ENCODE peak calls at places on chromosomes 7 and 10, in six cellular contexts. One of them, this sample, is unnamed.

GRCh38 chr10:47402681-47403301 is 18.7 kb upstream of the ZNF488 start:
- DNase-seq in CD8-positive, alpha-beta T cell: no peak
- DNase-seq in tibial artery: peak
- DNase-seq in CD4-positive, CD25-positive, alpha-beta regulatory T cell: no peak
- DNase-seq in H7: no peak
- DNase-seq in kidney epithelial cell: peak
- DNase-seq in this sample: peak

GRCh38 chr7:138979988-138980574 is 1.1 kb downstream of the KIAA1549 start:
- DNase-seq in tibial artery: no peak
- DNase-seq in H7: no peak
- DNase-seq in kidney epithelial cell: no peak
- DNase-seq in CD4-positive, CD25-positive, alpha-beta regulatory T cell: no peak
- DNase-seq in CD8-positive, alpha-beta T cell: no peak
- DNase-seq in this sample: no peak

GRCh38 chr7:18396953-18397352 is 98.6 kb upstream of the HDAC9 start:
- DNase-seq in CD4-positive, CD25-positive, alpha-beta regulatory T cell: no peak
- DNase-seq in tibial artery: no peak
- DNase-seq in CD8-positive, alpha-beta T cell: no peak
- DNase-seq in H7: no peak
- DNase-seq in kidney epithelial cell: no peak
- DNase-seq in this sample: no peak

GRCh38 chr10:101856626-101857025 is 13.0 kb upstream of the KCNIP2 start:
- DNase-seq in kidney epithelial cell: no peak
- DNase-seq in CD4-positive, CD25-positive, alpha-beta regulatory T cell: no peak
- DNase-seq in H7: no peak
- DNase-seq in tibial artery: no peak
- DNase-seq in CD8-positive, alpha-beta T cell: no peak
- DNase-seq in this sample: no peak

GRCh38 chr10:96043895-96044580 is 655 bp downstream of the CCNJ start:
- DNase-seq in H7: no peak
- DNase-seq in CD4-positive, CD25-positive, alpha-beta regulatory T cell: peak
- DNase-seq in CD8-positive, alpha-beta T cell: peak
- DNase-seq in tibial artery: peak
- DNase-seq in kidney epithelial cell: no peak
- DNase-seq in this sample: no peak

GRCh38 chr10:3716093-3716492 is 68.9 kb downstream of the KLF6 start:
- DNase-seq in CD8-positive, alpha-beta T cell: no peak
- DNase-seq in kidney epithelial cell: peak
- DNase-seq in CD4-positive, CD25-positive, alpha-beta regulatory T cell: no peak
- DNase-seq in H7: no peak
- DNase-seq in tibial artery: no peak
- DNase-seq in this sample: no peak

GRCh38 chr7:49894543-49894942 is 121.1 kb downstream of the VWC2 start:
- DNase-seq in CD4-positive, CD25-positive, alpha-beta regulatory T cell: no peak
- DNase-seq in H7: no peak
- DNase-seq in CD8-positive, alpha-beta T cell: no peak
- DNase-seq in kidney epithelial cell: no peak
- DNase-seq in tibial artery: no peak
- DNase-seq in this sample: no peak

GRCh38 chr10:116740971-116741370 is 1.4 kb downstream of the HSPA12A start:
- DNase-seq in H7: peak
- DNase-seq in kidney epithelial cell: no peak
- DNase-seq in tibial artery: no peak
- DNase-seq in CD8-positive, alpha-beta T cell: no peak
- DNase-seq in CD4-positive, CD25-positive, alpha-beta regulatory T cell: no peak
- DNase-seq in this sample: no peak

GRCh38 chr7:107643407-107643806 is 17.2 kb upstream of the SLC26A4 start:
- DNase-seq in CD8-positive, alpha-beta T cell: no peak
- DNase-seq in tibial artery: no peak
- DNase-seq in H7: peak
- DNase-seq in CD4-positive, CD25-positive, alpha-beta regulatory T cell: no peak
- DNase-seq in kidney epithelial cell: no peak
- DNase-seq in this sample: no peak

GRCh38 chr7:92769361-92769633 is 67.1 kb downstream of the CDK6 start:
- DNase-seq in tibial artery: no peak
- DNase-seq in H7: no peak
- DNase-seq in kidney epithelial cell: no peak
- DNase-seq in CD8-positive, alpha-beta T cell: no peak
- DNase-seq in CD4-positive, CD25-positive, alpha-beta regulatory T cell: no peak
- DNase-seq in this sample: no peak

DNA sequence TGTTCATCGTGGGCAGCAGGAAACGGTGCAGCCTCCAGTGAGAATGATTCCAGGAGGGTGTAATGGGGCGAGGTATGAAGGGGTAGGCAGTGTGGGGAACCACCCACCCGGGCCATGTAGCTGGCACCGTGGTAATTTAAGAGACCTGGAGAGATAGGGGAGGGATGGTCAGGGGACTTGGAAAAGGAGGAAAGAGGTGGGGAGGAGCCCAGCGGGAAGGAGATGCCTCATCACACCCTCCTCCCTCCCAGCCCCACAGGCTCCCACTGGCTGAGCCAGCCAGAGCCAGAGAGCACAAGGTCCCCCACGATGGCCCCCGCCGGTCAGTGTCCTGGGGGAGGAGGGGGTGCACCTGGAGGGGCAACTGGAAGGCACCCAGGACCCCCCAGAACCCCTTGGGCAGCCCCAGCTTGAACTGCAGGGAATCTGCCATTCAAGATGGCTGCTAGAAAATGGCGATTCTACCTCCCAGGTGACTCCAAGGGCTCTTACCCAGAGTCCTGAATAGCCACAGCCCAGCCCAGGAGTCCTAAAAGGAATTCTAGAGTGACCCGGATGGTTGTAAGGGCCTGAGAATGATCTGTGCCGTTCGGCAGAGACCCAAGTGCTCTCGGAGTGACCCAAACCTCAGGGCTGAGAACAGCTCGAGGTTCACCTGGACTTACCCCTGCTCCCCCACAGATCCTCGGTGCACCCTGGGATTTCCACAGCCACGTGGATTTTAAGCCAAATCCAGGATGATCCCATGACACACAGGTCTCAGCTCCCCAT is 28.8 kb downstream of the CALML3 start:
- DNase-seq in kidney epithelial cell: no peak
- DNase-seq in tibial artery: peak
- DNase-seq in CD4-positive, CD25-positive, alpha-beta regulatory T cell: no peak
- DNase-seq in CD8-positive, alpha-beta T cell: no peak
- DNase-seq in H7: no peak
- DNase-seq in this sample: no peak
- H3K4me3 ChIP-seq in kidney epithelial cell: no peak
- H3K4me3 ChIP-seq in tibial artery: no peak
- H3K4me3 ChIP-seq in CD4-positive, CD25-positive, alpha-beta regulatory T cell: no peak
- H3K4me3 ChIP-seq in CD8-positive, alpha-beta T cell: no peak
- H3K4me3 ChIP-seq in H7: no peak
- H3K4me3 ChIP-seq in this sample: no peak

DNA sequence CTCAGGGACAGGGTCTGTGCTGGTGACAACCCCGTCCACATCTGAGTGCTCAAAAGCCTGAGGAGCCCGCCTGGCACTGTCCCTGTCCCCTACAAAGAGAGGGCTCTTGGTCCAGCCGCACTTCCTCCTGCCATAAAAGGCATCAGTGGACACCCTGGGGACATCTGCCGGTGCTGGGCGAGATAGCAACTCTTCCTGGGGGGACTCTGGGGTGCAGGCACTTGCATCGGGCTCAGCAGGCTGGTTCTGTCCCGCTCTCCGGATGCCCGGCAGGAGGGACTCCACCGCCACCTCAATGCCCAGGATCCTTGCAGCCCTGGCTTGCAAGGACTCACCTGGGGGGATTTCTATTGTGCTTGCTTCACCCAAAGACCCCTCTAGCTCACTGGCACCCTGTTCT is 32.8 kb downstream of the JCAD start:
- DNase-seq in kidney epithelial cell: no peak
- DNase-seq in tibial artery: no peak
- DNase-seq in CD4-positive, CD25-positive, alpha-beta regulatory T cell: no peak
- DNase-seq in CD8-positive, alpha-beta T cell: no peak
- DNase-seq in H7: no peak
- DNase-seq in this sample: no peak
- H3K4me3 ChIP-seq in kidney epithelial cell: no peak
- H3K4me3 ChIP-seq in tibial artery: no peak
- H3K4me3 ChIP-seq in CD4-positive, CD25-positive, alpha-beta regulatory T cell: peak
- H3K4me3 ChIP-seq in CD8-positive, alpha-beta T cell: peak
- H3K4me3 ChIP-seq in H7: no peak
- H3K4me3 ChIP-seq in this sample: no peak

GRCh38 chr7:74214816-74215630 is 5.2 kb downstream of the LAT2 start:
- DNase-seq in kidney epithelial cell: no peak
- DNase-seq in CD8-positive, alpha-beta T cell: no peak
- DNase-seq in H7: peak
- DNase-seq in tibial artery: no peak
- DNase-seq in CD4-positive, CD25-positive, alpha-beta regulatory T cell: no peak
- DNase-seq in this sample: no peak
- H3K4me3 ChIP-seq in kidney epithelial cell: no peak
- H3K4me3 ChIP-seq in CD8-positive, alpha-beta T cell: no peak
- H3K4me3 ChIP-seq in H7: no peak
- H3K4me3 ChIP-seq in tibial artery: no peak
- H3K4me3 ChIP-seq in CD4-positive, CD25-positive, alpha-beta regulatory T cell: no peak
- H3K4me3 ChIP-seq in this sample: no peak

GRCh38 chr10:130790339-130790738 is 521.2 kb downstream of the TCERG1L start:
- DNase-seq in tibial artery: no peak
- DNase-seq in kidney epithelial cell: no peak
- DNase-seq in H7: no peak
- DNase-seq in CD4-positive, CD25-positive, alpha-beta regulatory T cell: no peak
- DNase-seq in CD8-positive, alpha-beta T cell: no peak
- DNase-seq in this sample: no peak

GRCh38 chr10:130786365-130786966 is 525.1 kb downstream of the TCERG1L start:
- DNase-seq in H7: peak
- DNase-seq in kidney epithelial cell: no peak
- DNase-seq in CD4-positive, CD25-positive, alpha-beta regulatory T cell: no peak
- DNase-seq in tibial artery: no peak
- DNase-seq in CD8-positive, alpha-beta T cell: no peak
- DNase-seq in this sample: no peak

GRCh38 chr10:130784326-130784725 is 527.2 kb downstream of the TCERG1L start:
- DNase-seq in kidney epithelial cell: no peak
- DNase-seq in CD4-positive, CD25-positive, alpha-beta regulatory T cell: no peak
- DNase-seq in H7: no peak
- DNase-seq in CD8-positive, alpha-beta T cell: no peak
- DNase-seq in tibial artery: no peak
- DNase-seq in this sample: no peak

GRCh38 chr10:130787252-130787651 is 524.3 kb downstream of the TCERG1L start:
- DNase-seq in tibial artery: no peak
- DNase-seq in CD8-positive, alpha-beta T cell: no peak
- DNase-seq in H7: no peak
- DNase-seq in CD4-positive, CD25-positive, alpha-beta regulatory T cell: no peak
- DNase-seq in kidney epithelial cell: no peak
- DNase-seq in this sample: no peak

GRCh38 chr10:130787821-130788220 is 523.7 kb downstream of the TCERG1L start:
- DNase-seq in tibial artery: no peak
- DNase-seq in CD8-positive, alpha-beta T cell: no peak
- DNase-seq in CD4-positive, CD25-positive, alpha-beta regulatory T cell: no peak
- DNase-seq in H7: no peak
- DNase-seq in kidney epithelial cell: no peak
- DNase-seq in this sample: no peak
- H3K4me3 ChIP-seq in tibial artery: no peak
- H3K4me3 ChIP-seq in CD8-positive, alpha-beta T cell: no peak
- H3K4me3 ChIP-seq in CD4-positive, CD25-positive, alpha-beta regulatory T cell: no peak
- H3K4me3 ChIP-seq in H7: no peak
- H3K4me3 ChIP-seq in kidney epithelial cell: no peak
- H3K4me3 ChIP-seq in this sample: no peak

This sample was measured in epithelial cell of proximal tubule.